ENCODE peak calls at places on chromosomes 7 and 10, in nine cellular contexts. K, H, I, V, O, P, G, U and Q are unnamed samples.

GRCh38 chr7:602341-603141 is 82.9 kb upstream of the PDGFA start:
- ATAC-seq in K (peak), H (no peak), I (no peak), V (peak), O (no peak), P (peak), G (peak), U (peak), Q (peak)

GRCh38 chr10:93437000-93437945 is 44.9 kb downstream of the MYOF start:
- ATAC-seq in K (peak), H (peak), I (peak), V (no peak), O (peak), P (no peak), G (no peak), U (peak), Q (no peak)

GRCh38 chr10:48248462-48248861 is 26.0 kb downstream of the FRMPD2 start:
- ATAC-seq in K (no peak), H (no peak), I (no peak), V (no peak), O (no peak), P (no peak), G (no peak), U (peak), Q (no peak)

GRCh38 chr10:10792681-10793080 is 225.0 kb upstream of the CELF2 start:
- ATAC-seq in K (no peak), H (no peak), I (no peak), V (no peak), O (no peak), P (no peak), G (no peak), U (peak), Q (no peak)

GRCh38 chr10:98134117-98134430 is 383 bp upstream of the R3HCC1L start:
- ATAC-seq in K (no peak), H (no peak), I (no peak), V (no peak), O (no peak), P (no peak), G (peak), U (no peak), Q (no peak)

GRCh38 chr7:35983585-35983984 is 169.5 kb upstream of the EEPD1 start:
- ATAC-seq in K (no peak), H (no peak), I (no peak), V (no peak), O (no peak), P (no peak), G (no peak), U (no peak), Q (no peak)

GRCh38 chr10:116270691-116271592 is 2.1 kb downstream of the GFRA1 start:
- ATAC-seq in K (peak), H (no peak), I (peak), V (no peak), O (no peak), P (no peak), G (no peak), U (peak), Q (peak)

GRCh38 chr7:42025635-42026375 is 211.2 kb downstream of the GLI3 start:
- ATAC-seq in K (no peak), H (no peak), I (no peak), V (no peak), O (no peak), P (no peak), G (no peak), U (no peak), Q (peak)

GRCh38 chr10:51707392-51707791 is 8.0 kb upstream of the CSTF2T start:
- ATAC-seq in K (no peak), H (no peak), I (peak), V (peak), O (peak), P (no peak), G (peak), U (peak), Q (no peak)

GRCh38 chr10:42783181-42783549 is 570 bp downstream of the BMS1 start:
- ATAC-seq in K (peak), H (no peak), I (peak), V (peak), O (no peak), P (peak), G (peak), U (no peak), Q (no peak)